ENCODE peak calls at places on chromosome 22, in six cellular contexts. C is stimulated activated naive CD4-positive, alpha-beta T cell treated with Interleukin-2 at 50 U/mL for 16 hours; V is GM12891; S is kidney; F is EH; N is astrocyte of the spinal cord. P is an unnamed sample.

GRCh38 chr22:37206118-37206840 is 6.0 kb downstream of the SSTR3 start:
- DNase-seq in C (no peak), V (no peak), S (peak), F (no peak), N (no peak), P (peak)

GRCh38 chr22:16989915-16990314 is 18.1 kb downstream of the GAB4 start:
- DNase-seq in C (no peak), V (no peak), S (no peak), F (peak), N (no peak), P (peak)

GRCh38 chr22:26403827-26404226 is 25.2 kb upstream of the ASPHD2 start:
- DNase-seq in C (no peak), V (no peak), S (no peak), F (no peak), N (no peak), P (no peak)

GRCh38 chr22:29071261-29072045 is 1.4 kb upstream of the KREMEN1 start:
- DNase-seq in C (no peak), V (no peak), S (peak), F (peak), N (peak), P (no peak)

GRCh38 chr22:29344137-29344536 is 28.6 kb upstream of the RASL10A start:
- DNase-seq in C (no peak), V (no peak), S (no peak), F (peak), N (peak), P (no peak)

GRCh38 chr22:39087881-39088687 is 9.0 kb upstream of the APOBEC3H start:
- DNase-seq in C (no peak), V (no peak), S (no peak), F (no peak), N (no peak), P (no peak)

GRCh38 chr22:46052331-46052771 is 75.4 kb upstream of the WNT7B start:
- DNase-seq in C (no peak), V (no peak), S (peak), F (peak), N (peak), P (peak)

GRCh38 chr22:26316732-26317131 is 112.3 kb upstream of the ASPHD2 start:
- DNase-seq in C (no peak), V (no peak), S (no peak), F (no peak), N (no peak), P (no peak)

GRCh38 chr22:20319041-20319744 is 667 bp downstream of the DGCR6L start:
- DNase-seq in C (no peak), V (no peak), S (peak), F (peak), N (peak), P (no peak)

GRCh38 chr22:17739196-17739975 is 34.9 kb downstream of the BID start:
- DNase-seq in C (no peak), V (no peak), S (no peak), F (no peak), N (no peak), P (no peak)

GRCh38 chr22:27219036-27219435 is 561.6 kb downstream of the MIAT start:
- DNase-seq in C (no peak), V (no peak), S (no peak), F (no peak), N (no peak), P (no peak)

GRCh38 chr22:17917490-17917983 is 106.8 kb downstream of the MICAL3 start:
- DNase-seq in C (no peak), V (no peak), S (no peak), F (no peak), N (no peak), P (no peak)

GRCh38 chr22:38967451-38968450 is 10.3 kb downstream of the APOBEC3A start:
- DNase-seq in C (no peak), V (no peak), S (peak), F (no peak), N (no peak), P (peak)

GRCh38 chr22:30531651-30532608 is 14.6 kb downstream of the SEC14L6 start:
- DNase-seq in C (no peak), V (no peak), S (no peak), F (no peak), N (no peak), P (no peak)

GRCh38 chr22:22866381-22867111 is 21.1 kb upstream of the IGLL5 start:
- DNase-seq in C (no peak), V (no peak), S (no peak), F (no peak), N (no peak), P (no peak)

GRCh38 chr22:40588726-40589125 is 47.8 kb downstream of the MRTFA start:
- DNase-seq in C (no peak), V (no peak), S (no peak), F (peak), N (no peak), P (no peak)

GRCh38 chr22:30292069-30292970 is 3.0 kb upstream of the CASTOR1 start:
- DNase-seq in C (no peak), V (no peak), S (no peak), F (no peak), N (no peak), P (no peak)

GRCh38 chr22:31843526-31843925 is 89.7 kb downstream of the DEPDC5 start:
- DNase-seq in C (no peak), V (no peak), S (no peak), F (no peak), N (no peak), P (no peak)

GRCh38 chr22:32880061-32880460 is 78.6 kb downstream of the TIMP3 start:
- DNase-seq in C (no peak), V (no peak), S (no peak), F (no peak), N (no peak), P (no peak)

GRCh38 chr22:20550851-20551744 is 43.7 kb downstream of the MED15 start:
- DNase-seq in C (peak), V (no peak), S (no peak), F (peak), N (peak), P (peak)